ENCODE peak calls at places on chromosomes 6 and 20, in nine cellular contexts. A is GM23248, H is HCT116, I is hepatocyte, V is GM23338, M is PC-3, L is SK-N-SH, Z is neural progenitor cell, J is MM.1S. Y is an unnamed sample.
A peak's percentile ranks its signal among the peaks of the same experiment; 100 is the strongest.

GRCh38 chr20:4661191-4661590 is 60.5 kb upstream of the PRND start:
- DNase-seq in A (no peak), H (no peak), I (no peak), V (peak; percentile 23), M (no peak), L (no peak), Z (no peak), J (peak; percentile 36), Y (peak; percentile 31)

GRCh38 chr6:99814230-99814928 is 179.6 kb downstream of the MCHR2 start:
- DNase-seq in A (no peak), H (no peak), I (no peak), V (no peak), M (no peak), L (no peak), Z (no peak), J (no peak), Y (no peak)

GRCh38 chr20:53599378-53599777 is 5.7 kb upstream of the ZNF217 start:
- DNase-seq in A (no peak), H (no peak), I (no peak), V (no peak), M (peak; percentile 1), L (no peak), Z (no peak), J (no peak), Y (no peak)

GRCh38 chr6:11282875-11283274 is 50.4 kb upstream of the NEDD9 start:
- DNase-seq in A (no peak), H (no peak), I (no peak), V (no peak), M (no peak), L (no peak), Z (no peak), J (no peak), Y (no peak)

GRCh38 chr6:113050010-113050893 is 703.1 kb downstream of the RFPL4B start:
- DNase-seq in A (peak; percentile 61), H (no peak), I (no peak), V (peak; percentile 28), M (peak; percentile 7), L (no peak), Z (peak; percentile 8), J (peak; percentile 8), Y (no peak)

GRCh38 chr6:33896391-33897192 is 92.8 kb upstream of the MLN start:
- DNase-seq in A (peak; percentile 65), H (no peak), I (no peak), V (no peak), M (peak; percentile 4), L (no peak), Z (no peak), J (no peak), Y (no peak)

GRCh38 chr6:155126727-155127439 is 131.8 kb downstream of the TIAM2 start:
- DNase-seq in A (peak; percentile 86), H (peak; percentile 93), I (peak; percentile 51), V (no peak), M (peak; percentile 81), L (no peak), Z (no peak), J (no peak), Y (no peak)

GRCh38 chr20:2314759-2315439 is 19.1 kb downstream of the TGM3 start:
- DNase-seq in A (peak; percentile 97), H (peak; percentile 65), I (no peak), V (no peak), M (peak; percentile 30), L (peak; percentile 40), Z (no peak), J (no peak), Y (no peak)

GRCh38 chr6:123022980-123023379 is 26.9 kb downstream of the CLVS2 start:
- DNase-seq in A (no peak), H (no peak), I (peak; percentile 52), V (peak; percentile 60), M (peak; percentile 3), L (no peak), Z (peak; percentile 57), J (peak; percentile 21), Y (peak; percentile 11)

GRCh38 chr6:135210632-135211305 is 29.7 kb downstream of the MYB start:
- DNase-seq in A (no peak), H (no peak), I (no peak), V (no peak), M (no peak), L (no peak), Z (no peak), J (no peak), Y (no peak)

GRCh38 chr20:52103469-52103910 is 88.1 kb downstream of the ZFP64 start:
- DNase-seq in A (peak; percentile 61), H (no peak), I (no peak), V (peak; percentile 82), M (no peak), L (no peak), Z (peak; percentile 46), J (no peak), Y (no peak)
- TF ChIP-seq EZH2phosphoT487 in A (no peak), H (no peak), I (no peak), V (no peak), M (no peak), L (no peak), Z (no peak), J (no peak), Y (no peak)

GRCh38 chr6:46888031-46888430 is 33.7 kb downstream of the ADGRF5 start:
- DNase-seq in A (peak; percentile 33), H (no peak), I (no peak), V (no peak), M (peak; percentile 90), L (no peak), Z (no peak), J (no peak), Y (no peak)
- TF ChIP-seq EZH2phosphoT487 in A (no peak), H (no peak), I (no peak), V (no peak), M (no peak), L (no peak), Z (no peak), J (no peak), Y (no peak)

GRCh38 chr6:60643870-60644269 is 1642.2 kb downstream of the KHDRBS2 start:
- DNase-seq in A (no peak), H (no peak), I (no peak), V (peak; percentile 17), M (no peak), L (no peak), Z (peak; percentile 2), J (no peak), Y (no peak)
- TF ChIP-seq EZH2phosphoT487 in A (no peak), H (no peak), I (no peak), V (no peak), M (no peak), L (no peak), Z (no peak), J (no peak), Y (no peak)

DNA sequence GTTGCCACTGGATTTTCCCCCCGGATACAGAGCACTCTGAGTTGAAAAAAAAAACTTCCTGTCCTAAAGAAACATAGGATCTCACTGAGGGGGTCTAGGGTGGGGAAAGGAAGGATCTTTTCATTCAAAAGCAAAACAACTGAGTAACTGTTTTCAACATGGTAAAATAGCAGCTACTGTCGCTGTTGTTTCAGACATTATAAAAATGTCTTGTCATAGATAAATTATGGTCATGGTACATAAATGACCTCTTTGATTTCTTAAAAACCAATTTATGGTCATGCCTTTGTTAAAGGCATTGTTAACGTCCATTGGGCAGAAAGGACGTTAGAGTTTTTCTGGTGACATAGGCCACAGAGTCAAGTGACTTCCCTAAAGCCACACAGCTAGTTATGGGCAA is 180.4 kb upstream of the DTNBP1 start:
- DNase-seq in A (no peak), H (no peak), I (no peak), V (no peak), M (no peak), L (no peak), Z (no peak), J (no peak), Y (no peak)
- TF ChIP-seq EZH2phosphoT487 in A (no peak), H (no peak), I (no peak), V (no peak), M (no peak), L (no peak), Z (no peak), J (no peak), Y (no peak)

GRCh38 chr20:62714799-62715198 is 6.2 kb downstream of the NTSR1 start:
- DNase-seq in A (no peak), H (no peak), I (no peak), V (no peak), M (no peak), L (no peak), Z (no peak), J (no peak), Y (no peak)

GRCh38 chr20:62716941-62717310 is 8.3 kb downstream of the NTSR1 start:
- DNase-seq in A (no peak), H (no peak), I (no peak), V (no peak), M (no peak), L (no peak), Z (no peak), J (no peak), Y (no peak)

GRCh38 chr20:62716198-62716940 is 7.7 kb downstream of the NTSR1 start:
- DNase-seq in A (peak; percentile 18), H (no peak), I (no peak), V (no peak), M (no peak), L (no peak), Z (no peak), J (no peak), Y (no peak)

GRCh38 chr20:62714006-62714405 is 5.4 kb downstream of the NTSR1 start:
- DNase-seq in A (no peak), H (no peak), I (no peak), V (no peak), M (no peak), L (no peak), Z (no peak), J (no peak), Y (no peak)

GRCh38 chr20:62715201-62715600 is 6.6 kb downstream of the NTSR1 start:
- DNase-seq in A (no peak), H (no peak), I (no peak), V (no peak), M (no peak), L (no peak), Z (no peak), J (no peak), Y (no peak)
- TF ChIP-seq EZH2phosphoT487 in A (no peak), H (no peak), I (no peak), V (no peak), M (no peak), L (no peak), Z (no peak), J (no peak), Y (no peak)

GRCh38 chr6:80872194-80872950 is 765.9 kb downstream of the BCKDHB start:
- DNase-seq in A (peak; percentile 25), H (no peak), I (no peak), V (no peak), M (no peak), L (no peak), Z (no peak), J (no peak), Y (no peak)
- TF ChIP-seq EZH2phosphoT487 in A (no peak), H (no peak), I (no peak), V (no peak), M (no peak), L (no peak), Z (no peak), J (no peak), Y (no peak)

GRCh38 chr6:120938876-120939231 is 395.4 kb downstream of the TBC1D32 start:
- DNase-seq in A (no peak), H (no peak), I (no peak), V (no peak), M (no peak), L (no peak), Z (no peak), J (peak; percentile 63), Y (peak; percentile 6)
- TF ChIP-seq EZH2phosphoT487 in A (no peak), H (no peak), I (no peak), V (no peak), M (no peak), L (no peak), Z (no peak), J (no peak), Y (no peak)